ENCODE peak calls at places on chromosome 6, in ten cellular contexts. L, S, B, A, H, Y, X, R, N and K are unnamed samples.

GRCh38 chr6:168131464-168132415 is 52.7 kb upstream of the FRMD1 start:
- DNase-seq in L (no peak), Y (peak), S (no peak), A (no peak), B (no peak), N (no peak), H (no peak), R (no peak), X (no peak), K (no peak)

GRCh38 chr6:169830876-169831275 is 79.5 kb downstream of the ERMARD start:
- DNase-seq in N (no peak), S (peak), R (no peak), Y (no peak), X (no peak), B (no peak), L (no peak), H (no peak), A (no peak), K (no peak)

GRCh38 chr6:157798851-157799250 is 24.2 kb upstream of the SNX9 start:
- DNase-seq in X (no peak), S (no peak), N (no peak), A (no peak), R (no peak), H (no peak), Y (no peak), B (no peak), L (no peak), K (no peak)

GRCh38 chr6:116531675-116532570 is 13.6 kb downstream of the TRAPPC3L start:
- DNase-seq in X (no peak), R (peak), B (peak), H (peak), A (peak), S (peak), L (peak), N (peak), Y (peak), K (peak)

GRCh38 chr6:102732908-102733307 is 1339.4 kb downstream of the GRIK2 start:
- DNase-seq in B (no peak), R (no peak), H (peak), X (no peak), Y (no peak), A (peak), L (no peak), S (peak), N (no peak), K (no peak)

GRCh38 chr6:26109776-26110175 is 22.5 kb downstream of the HFE start:
- DNase-seq in Y (no peak), H (no peak), R (no peak), X (no peak), N (no peak), S (no peak), A (no peak), B (no peak), L (no peak), K (no peak)

GRCh38 chr6:51398064-51398740 is 579.5 kb downstream of the TFAP2B start:
- DNase-seq in Y (no peak), X (no peak), H (no peak), S (peak), L (no peak), N (no peak), A (no peak), B (no peak), R (no peak), K (peak)

GRCh38 chr6:53496797-53497196 is 48.1 kb downstream of the GCLC start:
- DNase-seq in H (peak), A (peak), R (peak), B (no peak), L (no peak), N (no peak), X (no peak), S (peak), Y (no peak), K (no peak)

GRCh38 chr6:149264629-149265028 is 52.9 kb upstream of the TAB2 start:
- DNase-seq in Y (no peak), X (no peak), B (no peak), L (no peak), H (no peak), R (no peak), N (no peak), S (no peak), A (no peak), K (no peak)

GRCh38 chr6:21000391-21000801 is 466.1 kb downstream of the CDKAL1 start:
- DNase-seq in R (no peak), B (no peak), H (no peak), L (no peak), N (no peak), S (no peak), X (no peak), Y (no peak), A (no peak), K (no peak)

GRCh38 chr6:34602318-34603111 is 46.4 kb upstream of the SPDEF start:
- DNase-seq in S (no peak), X (no peak), H (no peak), A (no peak), Y (no peak), L (no peak), R (no peak), N (peak), B (no peak), K (no peak)
- TF ChIP-seq CTCF in S (no peak), X (no peak), H (no peak), A (no peak), Y (no peak), L (no peak), R (no peak), N (no peak), B (no peak), K (no peak)

GRCh38 chr6:3209114-3210023 is 18.1 kb downstream of the TUBB2B start:
- DNase-seq in H (peak), N (peak), A (peak), X (peak), B (no peak), S (peak), Y (peak), R (peak), L (peak), K (peak)
- TF ChIP-seq CTCF in H (peak), N (no peak), A (peak), X (peak), B (no peak), S (no peak), Y (no peak), R (peak), L (peak), K (no peak)

GRCh38 chr6:19501737-19502245 is 335.4 kb upstream of the ID4 start:
- DNase-seq in A (no peak), L (no peak), R (no peak), Y (no peak), H (no peak), N (no peak), B (no peak), X (no peak), S (no peak), K (no peak)
- TF ChIP-seq CTCF in A (no peak), L (no peak), R (no peak), Y (no peak), H (no peak), N (no peak), B (no peak), X (no peak), S (peak), K (no peak)

GRCh38 chr6:56891754-56892153 is 63.2 kb upstream of the BEND6 start:
- DNase-seq in S (no peak), X (no peak), R (no peak), B (no peak), L (peak), H (peak), Y (no peak), A (peak), N (no peak), K (peak)
- TF ChIP-seq CTCF in S (no peak), X (no peak), R (no peak), B (no peak), L (peak), H (peak), Y (no peak), A (no peak), N (no peak), K (peak)

DNA sequence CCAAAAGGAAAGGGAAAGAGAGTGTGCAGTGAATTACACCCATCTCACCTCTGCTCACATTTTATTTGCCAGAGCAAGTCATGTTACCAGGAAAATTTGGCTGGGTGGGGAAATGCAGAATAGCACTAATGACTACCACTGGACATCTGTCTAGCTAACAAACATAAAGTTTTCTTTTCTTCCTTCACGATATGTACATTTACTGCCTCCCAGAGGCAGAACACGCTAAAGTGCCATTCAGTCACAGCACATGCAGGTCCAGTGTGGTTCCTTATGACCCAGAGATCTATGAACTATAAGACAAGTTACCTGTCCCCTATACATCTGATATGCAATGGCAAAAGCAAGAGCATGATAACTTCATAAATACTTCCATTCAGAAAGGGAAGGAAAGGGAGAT is 194.1 kb downstream of the OGFRL1 start:
- DNase-seq in S (peak), L (no peak), N (no peak), A (peak), Y (no peak), H (peak), B (no peak), X (no peak), R (no peak), K (peak)
- TF ChIP-seq CTCF in S (peak), L (no peak), N (no peak), A (peak), Y (no peak), H (peak), B (peak), X (no peak), R (peak), K (no peak)

DNA sequence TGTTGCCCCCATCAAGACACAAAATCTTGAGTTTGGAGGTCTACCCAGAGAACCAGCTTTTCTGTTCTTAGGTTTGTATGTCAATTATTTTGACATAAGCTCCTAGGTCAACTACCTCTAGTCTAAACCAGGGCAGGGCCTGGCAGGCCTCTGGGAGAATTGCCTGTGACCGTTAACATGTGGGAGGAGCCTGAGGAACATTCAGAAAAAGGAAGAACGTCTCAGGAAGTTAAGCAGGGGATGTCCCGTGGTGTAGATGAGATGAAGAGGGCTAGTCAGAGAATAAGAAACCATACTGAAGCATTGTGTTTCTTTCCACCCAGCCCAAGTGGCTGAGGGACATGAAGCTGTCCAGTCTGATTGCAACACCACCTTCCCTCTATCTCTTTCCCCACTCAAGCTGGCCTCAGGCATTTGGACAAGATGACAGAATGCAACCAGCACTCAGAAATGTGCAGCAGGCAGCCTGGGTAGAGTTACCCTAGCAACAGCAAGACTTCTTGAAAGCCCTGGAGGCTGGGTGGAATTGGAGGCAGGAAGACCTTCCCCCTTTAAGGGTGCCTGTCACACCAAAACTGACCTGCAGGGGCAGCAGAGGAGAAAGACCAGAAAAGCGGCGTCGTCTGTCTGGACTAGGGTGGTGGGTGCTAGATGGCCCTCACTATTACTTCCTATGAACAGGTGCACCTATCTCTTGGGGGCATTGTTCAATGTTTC is 186.2 kb downstream of the UNC5CL start:
- DNase-seq in B (no peak), H (no peak), L (peak), S (no peak), X (no peak), Y (no peak), N (peak), A (peak), R (no peak), K (peak)
- TF ChIP-seq CTCF in B (no peak), H (peak), L (peak), S (no peak), X (no peak), Y (no peak), N (peak), A (peak), R (peak), K (peak)

DNA sequence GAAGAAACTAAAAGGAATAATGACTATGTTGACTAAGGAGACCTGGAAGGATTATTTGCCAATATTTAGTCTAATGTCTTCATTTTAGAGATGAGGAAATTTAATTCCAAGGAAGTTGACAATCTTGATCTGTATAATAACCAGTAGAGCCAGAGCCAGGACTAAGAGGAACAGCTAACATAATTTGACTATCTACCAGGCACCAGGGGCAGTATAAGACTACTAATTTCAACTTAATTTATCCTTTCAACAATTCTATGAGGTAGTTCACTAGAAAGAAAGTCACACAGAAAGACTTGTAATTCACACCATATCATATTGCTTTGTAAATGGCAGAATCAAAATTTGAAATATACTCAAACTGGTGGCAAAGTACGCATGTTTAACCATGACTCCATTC is 273.0 kb upstream of the STXBP5 start:
- DNase-seq in X (no peak), A (peak), H (peak), N (no peak), B (no peak), R (no peak), L (no peak), Y (no peak), S (no peak), K (no peak)
- TF ChIP-seq CTCF in X (no peak), A (no peak), H (no peak), N (peak), B (no peak), R (no peak), L (no peak), Y (no peak), S (no peak), K (no peak)

DNA sequence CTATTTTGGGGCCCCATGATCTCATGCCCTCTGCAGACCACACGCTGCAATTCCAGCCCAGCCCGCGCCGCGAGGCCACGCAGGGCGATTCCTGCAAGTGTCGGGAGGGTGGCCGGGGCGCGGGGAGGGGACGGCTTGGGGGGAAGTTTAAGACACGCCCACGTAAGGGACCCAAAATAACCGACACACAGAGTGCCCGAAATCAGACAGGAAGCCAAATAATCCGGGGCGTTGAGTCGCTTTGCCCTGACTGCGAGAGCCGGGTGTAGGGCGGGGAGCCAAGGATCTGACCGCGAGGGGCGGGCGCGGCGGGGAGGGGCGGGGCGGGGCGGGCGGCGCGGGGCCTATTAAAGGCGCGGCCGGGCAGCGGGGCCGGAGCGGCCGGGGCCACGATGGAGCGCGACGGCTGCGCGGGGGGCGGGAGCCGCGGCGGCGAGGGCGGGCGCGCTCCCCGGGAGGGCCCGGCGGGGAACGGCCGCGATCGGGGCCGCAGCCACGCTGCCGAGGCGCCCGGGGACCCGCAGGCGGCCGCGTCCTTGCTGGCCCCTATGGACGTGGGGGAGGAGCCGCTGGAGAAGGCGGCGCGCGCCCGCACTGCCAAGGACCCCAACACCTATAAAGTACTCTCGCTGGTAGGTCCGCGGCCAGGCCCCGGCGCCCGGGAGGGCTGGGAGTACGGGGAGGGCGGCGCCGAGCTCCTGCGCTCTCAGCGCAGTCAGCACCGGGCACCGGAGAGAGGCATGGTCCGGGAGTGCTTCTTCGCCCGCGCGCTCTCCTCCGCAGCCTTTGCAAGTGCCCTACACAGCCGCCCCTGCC is at the start of gene ENPP1:
- DNase-seq in L (peak), N (peak), Y (peak), B (peak), A (peak), R (no peak), H (peak), S (peak), X (no peak), K (peak)
- TF ChIP-seq CTCF in L (no peak), N (peak), Y (no peak), B (peak), A (peak), R (peak), H (peak), S (no peak), X (no peak), K (no peak)

GRCh38 chr6:72084992-72085569 is 198.7 kb downstream of the RIMS1 start:
- DNase-seq in A (peak), X (no peak), R (peak), B (no peak), H (peak), S (no peak), N (no peak), L (peak), Y (no peak), K (peak)
- TF ChIP-seq CTCF in A (peak), X (no peak), R (peak), B (peak), H (peak), S (peak), N (peak), L (no peak), Y (no peak), K (peak)

GRCh38 chr6:83168556-83168955 is 24.5 kb downstream of the PGM3 start:
- DNase-seq in H (no peak), Y (no peak), A (no peak), R (no peak), S (peak), X (no peak), B (no peak), L (no peak), N (no peak), K (no peak)
- TF ChIP-seq CTCF in H (no peak), Y (no peak), A (no peak), R (no peak), S (no peak), X (no peak), B (no peak), L (no peak), N (no peak), K (no peak)